ENCODE peak calls at places on chromosome 18, in ten cellular contexts. T is esophagus squamous epithelium; D is astrocyte; B is Peyer's patch; U is effector memory CD4-positive, alpha-beta T cell; A is left ventricle myocardium inferior; J is right lobe of liver; G is prostate gland; R is heart right ventricle; V is IMR-90. W is an unnamed sample. For H3K27me3, the result is how much of the 10 kb centered on the place peaks cover.

GRCh38 chr18:49479381-49480137 is 7.5 kb downstream of the C18orf32 start:
- DNase-seq in A (no peak), J (no peak), G (no peak), D (no peak), R (no peak), U (no peak), B (no peak), V (no peak), T (no peak), W (no peak)

GRCh38 chr18:32714571-32715148 is 58.2 kb downstream of the KLHL14 start:
- DNase-seq in D (peak), R (no peak), J (no peak), B (peak), U (no peak), V (peak), T (no peak), G (peak), A (no peak), W (no peak)

GRCh38 chr18:28692337-28692736 is 515.4 kb upstream of the CDH2 start:
- DNase-seq in A (no peak), D (no peak), G (no peak), V (no peak), R (no peak), J (no peak), T (no peak), U (no peak), B (no peak), W (no peak)

GRCh38 chr18:42113529-42114191 is 158.6 kb downstream of the PIK3C3 start:
- DNase-seq in U (no peak), G (no peak), J (no peak), B (no peak), A (no peak), R (no peak), T (no peak), V (peak), D (peak), W (no peak)

GRCh38 chr18:7470503-7470902 is 96.6 kb upstream of the PTPRM start:
- DNase-seq in R (no peak), G (no peak), J (no peak), U (no peak), V (no peak), D (no peak), B (no peak), A (no peak), T (no peak), W (no peak)

GRCh38 chr18:58254873-58255511 is 211.0 kb downstream of the NEDD4L start:
- DNase-seq in T (no peak), J (no peak), V (peak), D (no peak), R (peak), U (no peak), A (peak), G (peak), B (no peak), W (peak)

GRCh38 chr18:57428221-57429150 is 6.7 kb upstream of the ONECUT2 start:
- DNase-seq in T (no peak), A (no peak), V (no peak), B (no peak), U (no peak), D (no peak), J (no peak), R (no peak), G (no peak), W (no peak)

GRCh38 chr18:79680100-79680879 is 687 bp downstream of the CTDP1 start:
- DNase-seq in R (peak), V (peak), B (peak), U (peak), T (no peak), G (peak), A (no peak), J (no peak), D (peak), W (peak)

GRCh38 chr18:42306208-42306980 is 351.4 kb downstream of the PIK3C3 start:
- DNase-seq in V (no peak), A (no peak), J (no peak), R (no peak), G (no peak), B (no peak), D (no peak), U (no peak), T (no peak), W (no peak)

GRCh38 chr18:66728951-66729350 is 125.1 kb upstream of the CDH19 start:
- DNase-seq in B (no peak), J (no peak), D (no peak), V (no peak), U (no peak), A (peak), T (no peak), G (no peak), R (peak), W (no peak)

GRCh38 chr18:24982831-24983230 is 369.1 kb downstream of the ZNF521 start:
- DNase-seq in T (no peak), A (no peak), D (no peak), R (no peak), J (no peak), B (no peak), U (no peak), V (peak), G (no peak), W (no peak)

GRCh38 chr18:80127635-80128034 is 18.6 kb downstream of the ADNP2 start:
- DNase-seq in V (no peak), B (no peak), U (no peak), D (no peak), A (no peak), J (no peak), G (no peak), R (no peak), T (no peak), W (no peak)

GRCh38 chr18:5543854-5544389 is at the start of gene EPB41L3:
- DNase-seq in A (peak), V (peak), T (no peak), R (peak), D (peak), B (peak), G (no peak), U (no peak), J (no peak), W (peak)

GRCh38 chr18:57954928-57955327 is 89.1 kb upstream of the NEDD4L start:
- DNase-seq in B (no peak), A (no peak), G (no peak), T (no peak), R (no peak), U (no peak), D (no peak), V (no peak), J (no peak), W (no peak)

GRCh38 chr18:23629444-23629946 is 33.2 kb downstream of the ANKRD29 start:
- DNase-seq in V (no peak), U (no peak), D (no peak), A (no peak), G (no peak), J (peak), T (no peak), R (no peak), B (peak), W (no peak)

GRCh38 chr18:70263336-70263735 is 25.5 kb upstream of the SOCS6 start:
- DNase-seq in B (no peak), A (no peak), D (no peak), U (no peak), G (no peak), V (no peak), J (no peak), T (no peak), R (no peak), W (no peak)

GRCh38 chr18:49052891-49053644 is 102.3 kb upstream of the SMAD7 start:
- DNase-seq in U (peak), J (no peak), A (no peak), T (no peak), B (peak), R (no peak), V (peak), D (peak), G (no peak), W (no peak)

GRCh38 chr18:32049393-32050161 is 31.0 kb downstream of the RNF125 start:
- DNase-seq in J (no peak), U (peak), R (peak), G (no peak), V (no peak), A (peak), T (no peak), B (peak), D (peak), W (peak)

GRCh38 chr18:8800041-8800441 is 94.7 kb downstream of the MTCL1 start:
- DNase-seq in T (no peak), B (no peak), J (no peak), G (no peak), V (peak), R (no peak), D (peak), U (no peak), A (no peak), W (peak)

GRCh38 chr18:13447621-13448020 is 229.1 kb downstream of the LDLRAD4 start:
- DNase-seq in D (peak), R (no peak), U (no peak), A (no peak), V (peak), T (no peak), J (no peak), G (no peak), B (no peak), W (peak)

GRCh38 chr18:3345885-3346284 is 84.0 kb downstream of the MYL12B start:
- DNase-seq in V (peak), D (no peak), G (peak), B (no peak), U (no peak), R (no peak), A (no peak), T (no peak), J (no peak), W (no peak)

GRCh38 chr18:11883153-11883552 is 25.0 kb downstream of the MPPE1 start:
- DNase-seq in J (no peak), A (no peak), G (no peak), T (no peak), D (no peak), B (peak), R (no peak), V (peak), U (no peak), W (no peak)

GRCh38 chr18:41881285-41881684 is 73.7 kb upstream of the PIK3C3 start:
- DNase-seq in G (no peak), J (no peak), B (no peak), V (peak), R (no peak), U (no peak), D (peak), A (no peak), T (no peak), W (no peak)

GRCh38 chr18:42242758-42243157 is 287.7 kb downstream of the PIK3C3 start:
- DNase-seq in R (no peak), U (no peak), V (no peak), J (no peak), D (no peak), B (no peak), T (no peak), G (no peak), A (no peak), W (no peak)

GRCh38 chr18:80244956-80245730 is 2.2 kb downstream of the PARD6G start:
- DNase-seq in D (no peak), U (no peak), B (no peak), A (no peak), J (no peak), T (no peak), V (no peak), G (no peak), R (no peak), W (no peak)

GRCh38 chr18:36828157-36828629 is 609 bp downstream of the TPGS2 start:
- DNase-seq in R (no peak), T (no peak), G (peak), J (no peak), B (no peak), V (peak), A (no peak), D (peak), U (peak), W (peak)

GRCh38 chr18:615773-616172 is 19.0 kb downstream of the CLUL1 start:
- DNase-seq in T (no peak), A (no peak), R (no peak), G (no peak), J (no peak), U (no peak), B (no peak), D (no peak), V (no peak), W (no peak)

GRCh38 chr18:39835303-39836030 is 2119.6 kb upstream of the PIK3C3 start:
- DNase-seq in U (no peak), R (no peak), V (peak), T (no peak), A (no peak), G (no peak), J (no peak), D (peak), B (no peak), W (no peak)

GRCh38 chr18:4851301-4851700 is 345.8 kb downstream of the AKAIN1 start:
- DNase-seq in J (no peak), D (no peak), A (no peak), U (no peak), R (no peak), V (no peak), G (no peak), B (no peak), T (no peak), W (no peak)

GRCh38 chr18:40624959-40625358 is 1330.1 kb upstream of the PIK3C3 start:
- DNase-seq in R (no peak), J (no peak), T (no peak), V (no peak), D (no peak), G (no peak), A (no peak), B (no peak), U (no peak), W (no peak)

GRCh38 chr18:34495434-34495833 is 214.7 kb upstream of the DTNA start:
- DNase-seq in B (no peak), R (no peak), A (no peak), J (no peak), T (no peak), V (no peak), G (no peak), U (no peak), D (no peak), W (no peak)

GRCh38 chr18:34494359-34494696 is 215.8 kb upstream of the DTNA start:
- DNase-seq in T (no peak), G (no peak), V (no peak), D (no peak), U (no peak), J (no peak), B (no peak), R (peak), A (peak), W (no peak)

GRCh38 chr18:34493099-34493544 is 217.0 kb upstream of the DTNA start:
- DNase-seq in B (peak), V (peak), G (peak), A (peak), D (peak), R (peak), T (no peak), J (peak), U (no peak), W (peak)

GRCh38 chr18:34492652-34493051 is 217.4 kb upstream of the DTNA start:
- DNase-seq in R (no peak), G (no peak), V (no peak), D (no peak), U (no peak), T (no peak), A (no peak), J (no peak), B (no peak), W (no peak)

DNA sequence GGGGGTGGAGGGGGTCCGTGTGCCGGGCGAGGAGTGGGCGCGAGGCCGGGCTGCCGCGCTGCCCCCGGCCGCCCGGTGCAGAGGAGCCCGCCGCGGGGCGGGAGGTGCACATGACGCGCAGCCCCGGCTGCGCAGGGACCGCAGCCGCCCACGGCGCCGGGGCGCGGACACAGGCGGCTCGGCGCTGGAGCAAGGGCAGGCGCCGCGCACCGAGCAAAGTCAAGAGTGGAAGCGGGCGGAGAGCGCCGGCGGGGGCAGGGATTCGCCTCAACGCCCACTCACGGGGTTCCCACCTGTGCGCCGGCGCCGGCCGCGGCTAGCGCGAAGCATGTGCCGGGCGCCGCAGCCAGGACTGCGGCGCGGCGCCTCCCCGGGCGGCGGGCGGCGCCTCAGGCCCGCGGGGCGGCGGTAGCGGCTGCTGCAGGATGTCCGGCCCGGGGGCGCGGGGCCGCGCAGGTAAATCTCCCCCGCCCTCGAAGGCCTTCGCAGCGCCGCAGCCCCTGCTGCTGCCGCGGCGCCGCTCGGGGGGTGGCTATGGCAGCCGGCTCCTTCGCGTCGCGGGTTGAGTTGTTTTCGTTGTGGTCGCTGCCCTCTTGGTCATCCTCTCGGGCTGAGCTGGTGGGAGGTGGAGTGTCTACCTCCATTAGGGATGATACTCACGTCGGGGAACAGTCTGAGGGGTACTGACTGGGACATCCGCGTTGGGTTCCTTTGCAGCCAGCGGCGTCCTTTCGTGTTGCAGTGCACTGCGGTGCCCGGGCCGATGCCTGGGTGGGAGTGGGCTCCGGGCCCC is 216.3 kb upstream of the DTNA start:
- DNase-seq in B (no peak), J (peak), R (peak), T (no peak), U (no peak), D (peak), V (no peak), G (no peak), A (peak), W (peak)
- H3K27me3 ChIP-seq in B (under half), J (under half), R (under half), T (under half), U (under half), D (under half), V (under half), G (under half), A (under half), W (under half)

GRCh38 chr18:50559750-50560680 is at the start of gene MAPK4:
- DNase-seq in J (peak), T (no peak), D (peak), A (peak), B (no peak), G (peak), V (no peak), R (peak), U (no peak), W (peak)
- H3K27me3 ChIP-seq in J (under half), T (under half), D (under half), A (half or more), B (under half), G (under half), V (under half), R (under half), U (under half), W (under half)

GRCh38 chr18:59275406-59275949 is 2.2 kb upstream of the RAX start:
- DNase-seq in V (no peak), R (no peak), T (no peak), U (no peak), D (no peak), B (no peak), J (no peak), G (no peak), A (no peak), W (no peak)
- H3K27me3 ChIP-seq in V (half or more), R (under half), T (under half), U (under half), D (half or more), B (under half), J (under half), G (under half), A (under half), W (under half)

GRCh38 chr18:22169011-22169888 is at the start of gene GATA6:
- DNase-seq in D (peak), G (peak), U (no peak), B (peak), A (peak), R (peak), V (peak), T (no peak), J (peak), W (peak)

GRCh38 chr18:22166070-22166972 is 3.1 kb upstream of the GATA6 start:
- DNase-seq in D (no peak), R (peak), V (no peak), B (peak), T (no peak), A (peak), J (peak), G (no peak), U (no peak), W (no peak)

GRCh38 chr18:22167091-22167470 is 2.3 kb upstream of the GATA6 start:
- DNase-seq in D (no peak), G (no peak), U (no peak), A (peak), B (no peak), T (no peak), V (no peak), R (peak), J (peak), W (no peak)

GRCh38 chr18:22168360-22168921 is 948 bp upstream of the GATA6 start:
- DNase-seq in U (no peak), T (no peak), V (no peak), A (no peak), D (no peak), B (peak), J (peak), G (no peak), R (peak), W (no peak)

DNA sequence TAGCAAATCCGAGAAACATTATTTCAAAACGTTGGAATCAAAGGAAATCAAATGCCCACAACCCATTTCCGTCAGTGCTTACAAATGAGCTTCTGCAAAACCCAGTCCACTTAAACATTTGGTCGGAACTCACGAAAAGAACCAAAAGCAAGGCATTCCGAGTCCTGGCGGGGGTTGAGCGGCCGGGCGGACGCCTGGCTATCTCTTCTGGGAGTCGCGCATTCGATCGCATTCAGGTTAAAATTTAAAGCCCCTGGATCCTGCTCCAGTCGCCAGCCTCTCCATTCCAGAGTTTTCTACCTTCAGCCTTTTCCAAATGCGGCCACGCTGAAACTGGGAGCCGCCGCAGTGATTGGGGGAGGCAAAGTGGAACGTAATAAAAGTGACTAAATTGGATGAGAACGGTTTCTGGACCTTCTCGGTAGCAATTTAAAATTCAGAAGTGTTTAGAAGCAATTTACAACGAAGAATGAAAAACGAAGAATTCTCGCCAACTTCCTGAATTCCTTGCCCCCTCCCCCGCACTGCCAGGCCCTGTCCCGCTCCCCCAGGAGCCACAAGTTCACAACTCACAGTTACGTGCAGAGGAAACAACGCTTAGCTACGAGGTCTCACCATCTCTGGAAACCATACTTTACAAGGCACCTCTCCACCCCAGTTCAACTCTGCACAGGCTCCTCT is 1.8 kb upstream of the GATA6 start:
- DNase-seq in R (peak), G (no peak), J (peak), V (no peak), A (peak), T (no peak), D (no peak), B (no peak), U (no peak), W (no peak)
- H3K27me3 ChIP-seq in R (half or more), G (under half), J (under half), V (half or more), A (half or more), T (half or more), D (half or more), B (under half), U (half or more), W (half or more)

GRCh38 chr18:61612517-61612916 is 279.3 kb downstream of the CDH20 start:
- DNase-seq in B (no peak), R (no peak), A (no peak), J (no peak), T (no peak), U (no peak), V (no peak), G (no peak), D (no peak), W (no peak)
- H3K27me3 ChIP-seq in B (under half), R (under half), A (under half), J (under half), T (under half), U (under half), V (under half), G (under half), D (under half), W (under half)

GRCh38 chr18:45801396-45802004 is 24.0 kb upstream of the SIGLEC15 start:
- DNase-seq in U (no peak), R (no peak), T (no peak), B (no peak), G (no peak), D (no peak), A (no peak), V (no peak), J (no peak), W (no peak)

GRCh38 chr18:45805551-45805950 is 19.9 kb upstream of the SIGLEC15 start:
- DNase-seq in U (no peak), V (no peak), D (no peak), B (no peak), R (no peak), T (no peak), G (no peak), A (no peak), J (no peak), W (no peak)

GRCh38 chr18:45802814-45803492 is 22.5 kb upstream of the SIGLEC15 start:
- DNase-seq in D (peak), G (peak), V (peak), U (no peak), B (no peak), J (no peak), T (no peak), A (no peak), R (no peak), W (no peak)

GRCh38 chr18:45806226-45806625 is 19.2 kb upstream of the SIGLEC15 start:
- DNase-seq in G (no peak), U (no peak), A (no peak), T (no peak), D (peak), R (no peak), V (peak), B (no peak), J (no peak), W (no peak)
- H3K27me3 ChIP-seq in G (under half), U (under half), A (under half), T (under half), D (under half), R (under half), V (under half), B (under half), J (under half), W (under half)

W was measured in psoas muscle.